ENCODE peak calls at places on chromosomes 12 and 14, in nine cellular contexts. One of them, this sample, is unnamed.

GRCh38 chr12:115572440-115572839 is 705.1 kb downstream of the MED13L start:
- DNase-seq in uterus: no peak
- DNase-seq in amygdala: no peak
- DNase-seq in stimulated activated CD8-positive, alpha-beta memory T cell treated with anti-CD3 and anti-CD28 coated beads, Interleukin-4, amount 100 ng/mL, for 1 hour: no peak
- DNase-seq in lung: no peak
- DNase-seq in fibroblast of the conjunctiva: no peak
- DNase-seq in endothelial cell of umbilical vein: no peak
- DNase-seq in mucosa of gallbladder: peak
- DNase-seq in A172: no peak
- DNase-seq in this sample: no peak

GRCh38 chr12:617304-617915 is 45.8 kb downstream of the NINJ2 start:
- DNase-seq in mucosa of gallbladder: no peak
- DNase-seq in fibroblast of the conjunctiva: no peak
- DNase-seq in endothelial cell of umbilical vein: peak
- DNase-seq in stimulated activated CD8-positive, alpha-beta memory T cell treated with anti-CD3 and anti-CD28 coated beads, Interleukin-4, amount 100 ng/mL, for 1 hour: no peak
- DNase-seq in lung: peak
- DNase-seq in uterus: no peak
- DNase-seq in amygdala: no peak
- DNase-seq in A172: no peak
- DNase-seq in this sample: no peak

GRCh38 chr12:11746024-11746771 is 96.7 kb downstream of the ETV6 start:
- DNase-seq in mucosa of gallbladder: no peak
- DNase-seq in A172: peak
- DNase-seq in amygdala: no peak
- DNase-seq in uterus: no peak
- DNase-seq in stimulated activated CD8-positive, alpha-beta memory T cell treated with anti-CD3 and anti-CD28 coated beads, Interleukin-4, amount 100 ng/mL, for 1 hour: no peak
- DNase-seq in lung: no peak
- DNase-seq in fibroblast of the conjunctiva: no peak
- DNase-seq in endothelial cell of umbilical vein: peak
- DNase-seq in this sample: no peak

GRCh38 chr12:108735855-108736254 is 4.5 kb upstream of the CORO1C start:
- DNase-seq in A172: no peak
- DNase-seq in mucosa of gallbladder: no peak
- DNase-seq in stimulated activated CD8-positive, alpha-beta memory T cell treated with anti-CD3 and anti-CD28 coated beads, Interleukin-4, amount 100 ng/mL, for 1 hour: no peak
- DNase-seq in fibroblast of the conjunctiva: no peak
- DNase-seq in amygdala: no peak
- DNase-seq in endothelial cell of umbilical vein: no peak
- DNase-seq in uterus: no peak
- DNase-seq in lung: no peak
- DNase-seq in this sample: no peak

GRCh38 chr14:30362369-30363218 is 196.4 kb upstream of the G2E3 start:
- DNase-seq in lung: no peak
- DNase-seq in uterus: no peak
- DNase-seq in amygdala: no peak
- DNase-seq in fibroblast of the conjunctiva: no peak
- DNase-seq in mucosa of gallbladder: no peak
- DNase-seq in stimulated activated CD8-positive, alpha-beta memory T cell treated with anti-CD3 and anti-CD28 coated beads, Interleukin-4, amount 100 ng/mL, for 1 hour: no peak
- DNase-seq in A172: no peak
- DNase-seq in endothelial cell of umbilical vein: no peak
- DNase-seq in this sample: no peak

GRCh38 chr14:64682173-64682710 is 22.0 kb upstream of the PLEKHG3 start:
- DNase-seq in uterus: peak
- DNase-seq in A172: no peak
- DNase-seq in endothelial cell of umbilical vein: peak
- DNase-seq in fibroblast of the conjunctiva: peak
- DNase-seq in amygdala: peak
- DNase-seq in lung: no peak
- DNase-seq in stimulated activated CD8-positive, alpha-beta memory T cell treated with anti-CD3 and anti-CD28 coated beads, Interleukin-4, amount 100 ng/mL, for 1 hour: no peak
- DNase-seq in mucosa of gallbladder: peak
- DNase-seq in this sample: peak

GRCh38 chr12:11651785-11652184 is 2.3 kb downstream of the ETV6 start:
- DNase-seq in amygdala: no peak
- DNase-seq in uterus: no peak
- DNase-seq in mucosa of gallbladder: no peak
- DNase-seq in endothelial cell of umbilical vein: peak
- DNase-seq in fibroblast of the conjunctiva: no peak
- DNase-seq in lung: no peak
- DNase-seq in stimulated activated CD8-positive, alpha-beta memory T cell treated with anti-CD3 and anti-CD28 coated beads, Interleukin-4, amount 100 ng/mL, for 1 hour: no peak
- DNase-seq in A172: no peak
- DNase-seq in this sample: no peak

GRCh38 chr12:38664661-38665269 is 240.6 kb downstream of the CPNE8 start:
- DNase-seq in A172: peak
- DNase-seq in amygdala: no peak
- DNase-seq in endothelial cell of umbilical vein: peak
- DNase-seq in fibroblast of the conjunctiva: no peak
- DNase-seq in mucosa of gallbladder: no peak
- DNase-seq in stimulated activated CD8-positive, alpha-beta memory T cell treated with anti-CD3 and anti-CD28 coated beads, Interleukin-4, amount 100 ng/mL, for 1 hour: no peak
- DNase-seq in lung: no peak
- DNase-seq in uterus: no peak
- DNase-seq in this sample: no peak

GRCh38 chr12:4991373-4991772 is 52.3 kb upstream of the KCNA5 start:
- DNase-seq in amygdala: no peak
- DNase-seq in stimulated activated CD8-positive, alpha-beta memory T cell treated with anti-CD3 and anti-CD28 coated beads, Interleukin-4, amount 100 ng/mL, for 1 hour: no peak
- DNase-seq in mucosa of gallbladder: no peak
- DNase-seq in A172: no peak
- DNase-seq in uterus: no peak
- DNase-seq in fibroblast of the conjunctiva: no peak
- DNase-seq in endothelial cell of umbilical vein: no peak
- DNase-seq in lung: no peak
- DNase-seq in this sample: no peak

GRCh38 chr12:74889563-74890236 is 319.9 kb downstream of the KCNC2 start:
- DNase-seq in lung: no peak
- DNase-seq in uterus: no peak
- DNase-seq in endothelial cell of umbilical vein: peak
- DNase-seq in fibroblast of the conjunctiva: no peak
- DNase-seq in amygdala: no peak
- DNase-seq in mucosa of gallbladder: no peak
- DNase-seq in A172: peak
- DNase-seq in stimulated activated CD8-positive, alpha-beta memory T cell treated with anti-CD3 and anti-CD28 coated beads, Interleukin-4, amount 100 ng/mL, for 1 hour: no peak
- DNase-seq in this sample: no peak

GRCh38 chr14:61178226-61179060 is 102.7 kb downstream of the TMEM30B start:
- DNase-seq in mucosa of gallbladder: peak
- DNase-seq in A172: peak
- DNase-seq in fibroblast of the conjunctiva: peak
- DNase-seq in uterus: no peak
- DNase-seq in amygdala: no peak
- DNase-seq in lung: no peak
- DNase-seq in endothelial cell of umbilical vein: peak
- DNase-seq in stimulated activated CD8-positive, alpha-beta memory T cell treated with anti-CD3 and anti-CD28 coated beads, Interleukin-4, amount 100 ng/mL, for 1 hour: no peak
- DNase-seq in this sample: no peak

GRCh38 chr12:15788266-15789214 is 648 bp downstream of the EPS8 start:
- DNase-seq in amygdala: no peak
- DNase-seq in stimulated activated CD8-positive, alpha-beta memory T cell treated with anti-CD3 and anti-CD28 coated beads, Interleukin-4, amount 100 ng/mL, for 1 hour: no peak
- DNase-seq in A172: peak
- DNase-seq in uterus: peak
- DNase-seq in lung: peak
- DNase-seq in endothelial cell of umbilical vein: peak
- DNase-seq in fibroblast of the conjunctiva: no peak
- DNase-seq in mucosa of gallbladder: peak
- DNase-seq in this sample: peak

GRCh38 chr14:21572604-21573003 is 7.3 kb downstream of the OR10G3 start:
- DNase-seq in stimulated activated CD8-positive, alpha-beta memory T cell treated with anti-CD3 and anti-CD28 coated beads, Interleukin-4, amount 100 ng/mL, for 1 hour: no peak
- DNase-seq in fibroblast of the conjunctiva: no peak
- DNase-seq in amygdala: no peak
- DNase-seq in endothelial cell of umbilical vein: no peak
- DNase-seq in uterus: no peak
- DNase-seq in lung: no peak
- DNase-seq in mucosa of gallbladder: no peak
- DNase-seq in A172: no peak
- DNase-seq in this sample: no peak

GRCh38 chr12:112473056-112473455 is 54.3 kb downstream of the PTPN11 start:
- DNase-seq in fibroblast of the conjunctiva: no peak
- DNase-seq in A172: no peak
- DNase-seq in mucosa of gallbladder: no peak
- DNase-seq in endothelial cell of umbilical vein: no peak
- DNase-seq in uterus: no peak
- DNase-seq in lung: no peak
- DNase-seq in amygdala: no peak
- DNase-seq in stimulated activated CD8-positive, alpha-beta memory T cell treated with anti-CD3 and anti-CD28 coated beads, Interleukin-4, amount 100 ng/mL, for 1 hour: no peak
- DNase-seq in this sample: no peak

GRCh38 chr12:125143491-125143890 is 78.3 kb downstream of the AACS start:
- DNase-seq in lung: no peak
- DNase-seq in amygdala: no peak
- DNase-seq in stimulated activated CD8-positive, alpha-beta memory T cell treated with anti-CD3 and anti-CD28 coated beads, Interleukin-4, amount 100 ng/mL, for 1 hour: no peak
- DNase-seq in A172: no peak
- DNase-seq in mucosa of gallbladder: no peak
- DNase-seq in endothelial cell of umbilical vein: peak
- DNase-seq in uterus: no peak
- DNase-seq in fibroblast of the conjunctiva: no peak
- DNase-seq in this sample: no peak

GRCh38 chr12:109115404-109115757 is 1.0 kb upstream of the ACACB start:
- DNase-seq in mucosa of gallbladder: no peak
- DNase-seq in amygdala: no peak
- DNase-seq in endothelial cell of umbilical vein: no peak
- DNase-seq in A172: no peak
- DNase-seq in stimulated activated CD8-positive, alpha-beta memory T cell treated with anti-CD3 and anti-CD28 coated beads, Interleukin-4, amount 100 ng/mL, for 1 hour: no peak
- DNase-seq in uterus: no peak
- DNase-seq in lung: no peak
- DNase-seq in fibroblast of the conjunctiva: no peak
- DNase-seq in this sample: no peak

GRCh38 chr12:130818381-130819247 is 20.4 kb downstream of the STX2 start:
- DNase-seq in fibroblast of the conjunctiva: peak
- DNase-seq in uterus: peak
- DNase-seq in amygdala: peak
- DNase-seq in lung: peak
- DNase-seq in stimulated activated CD8-positive, alpha-beta memory T cell treated with anti-CD3 and anti-CD28 coated beads, Interleukin-4, amount 100 ng/mL, for 1 hour: peak
- DNase-seq in endothelial cell of umbilical vein: peak
- DNase-seq in mucosa of gallbladder: peak
- DNase-seq in A172: no peak
- DNase-seq in this sample: peak

GRCh38 chr12:106113042-106113441 is 25.7 kb downstream of the NUAK1 start:
- DNase-seq in A172: peak
- DNase-seq in uterus: no peak
- DNase-seq in lung: no peak
- DNase-seq in fibroblast of the conjunctiva: no peak
- DNase-seq in amygdala: no peak
- DNase-seq in endothelial cell of umbilical vein: no peak
- DNase-seq in mucosa of gallbladder: no peak
- DNase-seq in stimulated activated CD8-positive, alpha-beta memory T cell treated with anti-CD3 and anti-CD28 coated beads, Interleukin-4, amount 100 ng/mL, for 1 hour: no peak
- DNase-seq in this sample: no peak

GRCh38 chr14:69059658-69060648 is 80.9 kb upstream of the ACTN1 start:
- DNase-seq in amygdala: no peak
- DNase-seq in A172: peak
- DNase-seq in uterus: peak
- DNase-seq in endothelial cell of umbilical vein: peak
- DNase-seq in stimulated activated CD8-positive, alpha-beta memory T cell treated with anti-CD3 and anti-CD28 coated beads, Interleukin-4, amount 100 ng/mL, for 1 hour: no peak
- DNase-seq in mucosa of gallbladder: peak
- DNase-seq in lung: peak
- DNase-seq in fibroblast of the conjunctiva: no peak
- DNase-seq in this sample: no peak

GRCh38 chr12:69000540-69001243 is 67.7 kb upstream of the CPM start:
- DNase-seq in fibroblast of the conjunctiva: no peak
- DNase-seq in endothelial cell of umbilical vein: no peak
- DNase-seq in mucosa of gallbladder: no peak
- DNase-seq in A172: no peak
- DNase-seq in uterus: no peak
- DNase-seq in lung: no peak
- DNase-seq in amygdala: no peak
- DNase-seq in stimulated activated CD8-positive, alpha-beta memory T cell treated with anti-CD3 and anti-CD28 coated beads, Interleukin-4, amount 100 ng/mL, for 1 hour: no peak
- DNase-seq in this sample: no peak

GRCh38 chr14:21219561-21220111 is 49.6 kb downstream of the HNRNPC start:
- DNase-seq in fibroblast of the conjunctiva: no peak
- DNase-seq in mucosa of gallbladder: no peak
- DNase-seq in amygdala: no peak
- DNase-seq in A172: no peak
- DNase-seq in lung: no peak
- DNase-seq in endothelial cell of umbilical vein: no peak
- DNase-seq in stimulated activated CD8-positive, alpha-beta memory T cell treated with anti-CD3 and anti-CD28 coated beads, Interleukin-4, amount 100 ng/mL, for 1 hour: no peak
- DNase-seq in uterus: no peak
- DNase-seq in this sample: no peak

GRCh38 chr12:129941646-129942045 is 37.8 kb upstream of the TMEM132D start:
- DNase-seq in lung: no peak
- DNase-seq in amygdala: no peak
- DNase-seq in fibroblast of the conjunctiva: no peak
- DNase-seq in mucosa of gallbladder: no peak
- DNase-seq in A172: no peak
- DNase-seq in stimulated activated CD8-positive, alpha-beta memory T cell treated with anti-CD3 and anti-CD28 coated beads, Interleukin-4, amount 100 ng/mL, for 1 hour: no peak
- DNase-seq in endothelial cell of umbilical vein: no peak
- DNase-seq in uterus: no peak
- DNase-seq in this sample: no peak

GRCh38 chr12:53217930-53218307 is 10.9 kb upstream of the ITGB7 start:
- DNase-seq in uterus: no peak
- DNase-seq in stimulated activated CD8-positive, alpha-beta memory T cell treated with anti-CD3 and anti-CD28 coated beads, Interleukin-4, amount 100 ng/mL, for 1 hour: no peak
- DNase-seq in fibroblast of the conjunctiva: no peak
- DNase-seq in mucosa of gallbladder: no peak
- DNase-seq in amygdala: no peak
- DNase-seq in A172: no peak
- DNase-seq in endothelial cell of umbilical vein: no peak
- DNase-seq in lung: no peak
- DNase-seq in this sample: no peak

GRCh38 chr12:103020839-103021238 is 63.4 kb downstream of the ASCL1 start:
- DNase-seq in stimulated activated CD8-positive, alpha-beta memory T cell treated with anti-CD3 and anti-CD28 coated beads, Interleukin-4, amount 100 ng/mL, for 1 hour: no peak
- DNase-seq in amygdala: no peak
- DNase-seq in lung: no peak
- DNase-seq in uterus: no peak
- DNase-seq in mucosa of gallbladder: no peak
- DNase-seq in fibroblast of the conjunctiva: no peak
- DNase-seq in A172: no peak
- DNase-seq in endothelial cell of umbilical vein: no peak
- DNase-seq in this sample: no peak

GRCh38 chr14:105328678-105329390 is 14.3 kb downstream of the PACS2 start:
- DNase-seq in stimulated activated CD8-positive, alpha-beta memory T cell treated with anti-CD3 and anti-CD28 coated beads, Interleukin-4, amount 100 ng/mL, for 1 hour: no peak
- DNase-seq in amygdala: no peak
- DNase-seq in endothelial cell of umbilical vein: no peak
- DNase-seq in fibroblast of the conjunctiva: no peak
- DNase-seq in A172: no peak
- DNase-seq in uterus: no peak
- DNase-seq in lung: no peak
- DNase-seq in mucosa of gallbladder: no peak
- DNase-seq in this sample: no peak

GRCh38 chr12:113259499-113259953 is 38.3 kb downstream of the TPCN1 start:
- DNase-seq in endothelial cell of umbilical vein: peak
- DNase-seq in amygdala: peak
- DNase-seq in fibroblast of the conjunctiva: peak
- DNase-seq in A172: peak
- DNase-seq in lung: peak
- DNase-seq in uterus: peak
- DNase-seq in mucosa of gallbladder: peak
- DNase-seq in stimulated activated CD8-positive, alpha-beta memory T cell treated with anti-CD3 and anti-CD28 coated beads, Interleukin-4, amount 100 ng/mL, for 1 hour: no peak
- DNase-seq in this sample: peak

GRCh38 chr14:24982472-24983155 is 67.3 kb downstream of the STXBP6 start:
- DNase-seq in fibroblast of the conjunctiva: no peak
- DNase-seq in amygdala: no peak
- DNase-seq in stimulated activated CD8-positive, alpha-beta memory T cell treated with anti-CD3 and anti-CD28 coated beads, Interleukin-4, amount 100 ng/mL, for 1 hour: no peak
- DNase-seq in endothelial cell of umbilical vein: peak
- DNase-seq in lung: no peak
- DNase-seq in mucosa of gallbladder: no peak
- DNase-seq in uterus: no peak
- DNase-seq in A172: peak
- DNase-seq in this sample: no peak

GRCh38 chr12:112304411-112304810 is 77.8 kb downstream of the HECTD4 start:
- DNase-seq in mucosa of gallbladder: no peak
- DNase-seq in uterus: no peak
- DNase-seq in lung: no peak
- DNase-seq in fibroblast of the conjunctiva: no peak
- DNase-seq in amygdala: no peak
- DNase-seq in A172: no peak
- DNase-seq in endothelial cell of umbilical vein: no peak
- DNase-seq in stimulated activated CD8-positive, alpha-beta memory T cell treated with anti-CD3 and anti-CD28 coated beads, Interleukin-4, amount 100 ng/mL, for 1 hour: no peak
- DNase-seq in this sample: no peak

GRCh38 chr14:98725676-98726075 is 546.3 kb downstream of the BCL11B start:
- DNase-seq in stimulated activated CD8-positive, alpha-beta memory T cell treated with anti-CD3 and anti-CD28 coated beads, Interleukin-4, amount 100 ng/mL, for 1 hour: no peak
- DNase-seq in amygdala: no peak
- DNase-seq in fibroblast of the conjunctiva: no peak
- DNase-seq in lung: no peak
- DNase-seq in mucosa of gallbladder: no peak
- DNase-seq in uterus: no peak
- DNase-seq in endothelial cell of umbilical vein: no peak
- DNase-seq in A172: no peak
- DNase-seq in this sample: no peak

GRCh38 chr14:80223696-80224465 is 12.6 kb upstream of the DIO2 start:
- DNase-seq in endothelial cell of umbilical vein: no peak
- DNase-seq in fibroblast of the conjunctiva: no peak
- DNase-seq in lung: no peak
- DNase-seq in uterus: no peak
- DNase-seq in mucosa of gallbladder: no peak
- DNase-seq in stimulated activated CD8-positive, alpha-beta memory T cell treated with anti-CD3 and anti-CD28 coated beads, Interleukin-4, amount 100 ng/mL, for 1 hour: no peak
- DNase-seq in A172: no peak
- DNase-seq in amygdala: no peak
- DNase-seq in this sample: no peak

This sample was measured in nucleus accumbens.